ENCODE peak calls at places on chromosomes 13 and 19, in five cellular contexts. C is NCI-H2107, D is neural crest cell, G is T-cell, L is NCI-H1092 treated with DMSO at 0.1 percent for 48 hours. T is an unnamed sample.
A peak's percentile ranks its signal among the peaks of the same experiment; 100 is the strongest.

GRCh38 chr19:44003461-44004134 is 841 bp downstream of the ZNF230 start:
- DNase-seq in C (no peak), D (no peak), G (no peak), L (no peak), T (no peak)

GRCh38 chr19:30381366-30381765 is 9.2 kb downstream of the ZNF536 start:
- DNase-seq in C (no peak), D (no peak), G (no peak), L (no peak), T (no peak)

GRCh38 chr13:94617389-94618000 is 15.8 kb downstream of the GPR180 start:
- DNase-seq in C (no peak), D (no peak), G (peak; percentile 20), L (peak; percentile 58), T (no peak)

GRCh38 chr19:12694641-12695040 is 1.8 kb downstream of the FBXW9 start:
- DNase-seq in C (no peak), D (no peak), G (no peak), L (no peak), T (no peak)

GRCh38 chr19:51837145-51837544 is 42.2 kb downstream of the FPR3 start:
- DNase-seq in C (no peak), D (no peak), G (no peak), L (no peak), T (no peak)

GRCh38 chr19:29876414-29876813 is 64.6 kb downstream of the CCNE1 start:
- DNase-seq in C (no peak), D (no peak), G (no peak), L (no peak), T (no peak)

GRCh38 chr13:92510416-92510815 is 716.2 kb upstream of the GPC6 start:
- DNase-seq in C (no peak), D (no peak), G (no peak), L (no peak), T (peak; percentile 36)

GRCh38 chr19:3617463-3617862 is 9.1 kb downstream of the CACTIN start:
- DNase-seq in C (no peak), D (no peak), G (no peak), L (no peak), T (no peak)

GRCh38 chr19:14091086-14091884 is 734 bp upstream of the SAMD1 start:
- DNase-seq in C (no peak), D (peak; percentile 44), G (peak; percentile 57), L (peak; percentile 59), T (peak; percentile 41)

GRCh38 chr19:4870025-4870700 is 2.7 kb upstream of the PLIN3 start:
- DNase-seq in C (no peak), D (no peak), G (no peak), L (no peak), T (peak; percentile 90)

GRCh38 chr13:45299194-45299593 is 41.8 kb downstream of the TPT1 start:
- DNase-seq in C (no peak), D (no peak), G (no peak), L (no peak), T (no peak)

GRCh38 chr13:75101997-75102720 is 379.8 kb downstream of the TBC1D4 start:
- DNase-seq in C (no peak), D (no peak), G (no peak), L (no peak), T (no peak)

GRCh38 chr19:39557791-39558622 is 18.0 kb upstream of the EID2 start:
- DNase-seq in C (peak; percentile 43), D (no peak), G (no peak), L (peak; percentile 49), T (peak; percentile 18)

GRCh38 chr13:74868044-74868443 is 613.9 kb downstream of the TBC1D4 start:
- DNase-seq in C (no peak), D (no peak), G (no peak), L (no peak), T (no peak)

GRCh38 chr13:46211116-46211515 is 612 bp upstream of the LRRC63 start:
- DNase-seq in C (no peak), D (no peak), G (peak; percentile 55), L (peak; percentile 27), T (no peak)

GRCh38 chr13:112066624-112067004 is 335 bp upstream of the SOX1 start:
- DNase-seq in C (peak; percentile 97), D (peak; percentile 89), G (peak; percentile 60), L (peak; percentile 99), T (no peak)

GRCh38 chr13:33262069-33262487 is 23.5 kb downstream of the STARD13 start:
- DNase-seq in C (no peak), D (no peak), G (no peak), L (no peak), T (no peak)

GRCh38 chr13:111251646-111252448 is 68.6 kb upstream of the TEX29 start:
- DNase-seq in C (no peak), D (no peak), G (no peak), L (no peak), T (peak; percentile 56)

GRCh38 chr13:69704311-69704710 is 403.3 kb upstream of the ATXN8OS start:
- DNase-seq in C (no peak), D (no peak), G (no peak), L (no peak), T (no peak)

GRCh38 chr13:113559901-113560644 is 24.5 kb upstream of the TFDP1 start:
- DNase-seq in C (no peak), D (no peak), G (no peak), L (no peak), T (no peak)

GRCh38 chr13:28753208-28753892 is 34.6 kb upstream of the SLC46A3 start:
- DNase-seq in C (no peak), D (no peak), G (no peak), L (no peak), T (peak; percentile 91)

GRCh38 chr19:38665950-38666661 is 18.7 kb downstream of the ACTN4 start:
- DNase-seq in C (no peak), D (no peak), G (no peak), L (no peak), T (no peak)

GRCh38 chr19:41696402-41697197 is 8.5 kb upstream of the CEACAM7 start:
- DNase-seq in C (no peak), D (no peak), G (no peak), L (no peak), T (no peak)

GRCh38 chr13:75798353-75799245 is 162.5 kb downstream of the LMO7 start:
- DNase-seq in C (no peak), D (no peak), G (no peak), L (no peak), T (no peak)

GRCh38 chr13:40388617-40389016 is 277.8 kb downstream of the FOXO1 start:
- DNase-seq in C (no peak), D (no peak), G (peak; percentile 84), L (no peak), T (peak; percentile 47)

T was measured in brain microvascular endothelial cell.